ENCODE peak calls at places on chromosomes 13 and 19, in six cellular contexts. K is left ventricle myocardium inferior, Y is fibroblast of lung, X is left lung, E is cardiac muscle cell, Q is thoracic aorta. O is an unnamed sample. For H3K9me3, the result is how much of the 10 kb centered on the place peaks cover.

GRCh38 chr13:79604752-79605151 is 123.8 kb downstream of the NDFIP2 start:
- DNase-seq in Q (no peak), K (no peak), X (no peak), Y (no peak), E (no peak), O (no peak)

GRCh38 chr13:102845630-102846260 is at the start of gene ERCC5:
- DNase-seq in K (peak), E (peak), X (peak), Y (peak), Q (peak), O (peak)

GRCh38 chr19:47049307-47049700 is 880 bp upstream of the TMEM160 start:
- DNase-seq in E (peak), Q (no peak), Y (peak), X (no peak), K (no peak), O (no peak)

GRCh38 chr19:35446194-35446593 is 1.9 kb upstream of the FFAR2 start:
- DNase-seq in X (no peak), Q (no peak), Y (no peak), E (peak), K (no peak), O (no peak)

GRCh38 chr13:33229446-33230177 is 55.9 kb downstream of the STARD13 start:
- DNase-seq in X (no peak), Y (no peak), E (no peak), K (no peak), Q (no peak), O (no peak)

GRCh38 chr19:30227071-30227621 is 145.0 kb upstream of the ZNF536 start:
- DNase-seq in Y (no peak), X (no peak), E (no peak), Q (no peak), K (no peak), O (no peak)

GRCh38 chr19:39937094-39937493 is 2.7 kb upstream of the FCGBP start:
- DNase-seq in K (no peak), X (no peak), E (no peak), Y (no peak), Q (no peak), O (peak)

GRCh38 chr19:32872391-32872790 is 2.8 kb upstream of the SLC7A9 start:
- DNase-seq in K (no peak), E (no peak), X (no peak), Q (no peak), Y (no peak), O (no peak)

GRCh38 chr13:113547248-113547971 is 37.1 kb upstream of the TFDP1 start:
- DNase-seq in Y (peak), X (peak), K (no peak), E (peak), Q (no peak), O (no peak)

GRCh38 chr13:48334534-48335127 is 31.1 kb downstream of the RB1 start:
- DNase-seq in Q (no peak), K (no peak), X (no peak), Y (peak), E (peak), O (peak)

GRCh38 chr13:79392882-79393563 is 13.0 kb downstream of the RBM26 start:
- DNase-seq in Q (no peak), K (no peak), Y (peak), E (peak), X (no peak), O (peak)

GRCh38 chr13:27924529-27925141 is 4.8 kb downstream of the PDX1 start:
- DNase-seq in E (no peak), Q (no peak), X (no peak), K (no peak), Y (no peak), O (no peak)

GRCh38 chr13:108470921-108471320 is 158.5 kb upstream of the MYO16 start:
- DNase-seq in E (no peak), Y (no peak), X (no peak), K (no peak), Q (no peak), O (no peak)

GRCh38 chr13:113595131-113595530 is 10.6 kb downstream of the TFDP1 start:
- DNase-seq in E (no peak), X (no peak), Q (no peak), Y (no peak), K (no peak), O (no peak)

GRCh38 chr19:41161903-41162302 is 31.1 kb upstream of the CYP2S1 start:
- DNase-seq in K (no peak), E (no peak), Y (no peak), Q (no peak), X (no peak), O (no peak)

GRCh38 chr19:3099347-3100145 is 5.4 kb downstream of the GNA11 start:
- DNase-seq in Q (no peak), K (no peak), E (no peak), X (no peak), Y (no peak), O (no peak)
- H3K4me3 ChIP-seq in Q (peak), K (peak), E (no peak), X (no peak), Y (no peak), O (no peak)

DNA sequence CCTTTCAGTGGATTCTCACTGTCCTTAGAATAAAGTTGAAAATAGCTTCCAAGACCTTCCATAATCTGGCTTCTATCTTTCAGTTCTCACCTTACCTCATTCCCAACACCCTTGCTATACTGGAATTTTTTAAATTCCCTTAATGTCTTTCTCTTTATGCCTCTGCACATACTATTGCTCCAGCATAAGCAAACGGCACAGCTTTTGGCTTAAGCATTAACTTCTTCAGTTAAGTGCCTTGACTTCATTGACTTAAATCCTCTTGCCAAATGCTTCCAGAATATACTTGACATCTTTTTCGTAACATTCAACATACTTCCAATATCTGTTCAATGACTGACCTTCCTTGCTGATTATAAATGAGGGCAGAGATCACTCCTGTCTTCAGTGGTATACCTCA is 34.0 kb downstream of the SERPINE3 start:
- DNase-seq in K (no peak), Y (no peak), E (no peak), Q (no peak), X (no peak), O (no peak)
- H3K27ac ChIP-seq in K (no peak), Y (no peak), E (no peak), Q (no peak), X (no peak), O (no peak)

GRCh38 chr13:18714889-18715288 is 466.7 kb downstream of the TUBA3C start:
- DNase-seq in X (no peak), Q (no peak), E (no peak), K (no peak), Y (no peak), O (no peak)
- H3K9me3 ChIP-seq in X (under half), Q (under half), E (under half), K (under half), Y (under half), O (under half)

DNA sequence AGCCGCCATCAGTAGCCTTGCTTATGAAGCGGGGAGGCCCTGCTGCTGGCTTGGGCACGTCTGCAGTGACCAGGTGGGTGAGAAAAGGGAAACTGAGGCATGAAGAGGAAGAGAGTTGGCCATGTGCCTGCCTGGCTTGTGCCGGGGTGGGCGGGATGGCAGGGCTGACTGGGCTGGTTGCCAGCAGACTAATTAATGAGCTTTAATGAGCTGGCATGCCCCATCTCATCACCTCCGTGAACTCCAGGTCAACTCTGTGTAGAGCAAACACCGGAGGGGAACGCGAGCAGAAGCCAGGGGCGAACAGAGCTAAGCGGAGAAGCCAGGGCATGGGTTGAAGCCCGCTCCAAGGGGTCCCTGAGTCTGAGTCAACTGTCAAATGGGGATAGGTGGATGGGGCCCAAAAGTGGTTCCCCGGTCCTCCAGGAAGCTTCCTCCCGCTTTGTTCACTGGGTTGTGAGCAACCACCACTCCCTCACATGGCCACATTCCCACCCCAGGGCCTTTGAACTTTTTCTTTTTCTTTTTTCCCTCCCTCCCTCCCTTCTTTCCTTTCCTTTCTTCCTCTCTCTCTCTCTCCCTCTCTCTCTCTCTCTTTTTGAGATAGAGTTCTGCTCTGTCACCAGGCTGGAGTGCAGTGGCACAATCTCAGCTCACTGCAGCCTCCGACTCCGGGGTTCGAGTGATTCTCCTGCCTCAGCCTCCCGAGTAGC is 8.7 kb downstream of the NR2F6 start:
- DNase-seq in X (no peak), E (no peak), Y (no peak), Q (no peak), K (no peak), O (no peak)
- H3K4me3 ChIP-seq in X (no peak), E (no peak), Y (no peak), Q (no peak), K (peak), O (no peak)

O was measured in CD4-positive, CD25-positive, alpha-beta regulatory T cell.